ENCODE peak calls at places on chromosome 4, in ten cellular contexts. One of them, this sample, is unnamed.

GRCh38 chr4:69321153-69321729 is 41.0 kb downstream of the UGT2B28 start:
- DNase-seq in M059J: no peak
- DNase-seq in NCI-H226: no peak
- DNase-seq in hepatocyte: no peak
- DNase-seq in aorta: no peak
- DNase-seq in G401: no peak
- DNase-seq in stromal cell of bone marrow: no peak
- DNase-seq in activated T-cell treated with anti-CD3 and anti-CD28 coated beads for 1 hour: no peak
- DNase-seq in left cardiac atrium: no peak
- DNase-seq in HT-29: no peak
- DNase-seq in this sample: peak

GRCh38 chr4:39442910-39443480 is 15.7 kb downstream of the RPL9 start:
- DNase-seq in hepatocyte: no peak
- DNase-seq in aorta: no peak
- DNase-seq in G401: no peak
- DNase-seq in activated T-cell treated with anti-CD3 and anti-CD28 coated beads for 1 hour: no peak
- DNase-seq in NCI-H226: no peak
- DNase-seq in stromal cell of bone marrow: no peak
- DNase-seq in HT-29: no peak
- DNase-seq in M059J: no peak
- DNase-seq in left cardiac atrium: no peak
- DNase-seq in this sample: no peak

GRCh38 chr4:156971623-156972369 is at the start of gene PDGFC:
- DNase-seq in G401: no peak
- DNase-seq in hepatocyte: peak
- DNase-seq in activated T-cell treated with anti-CD3 and anti-CD28 coated beads for 1 hour: no peak
- DNase-seq in aorta: peak
- DNase-seq in stromal cell of bone marrow: no peak
- DNase-seq in left cardiac atrium: peak
- DNase-seq in M059J: peak
- DNase-seq in NCI-H226: peak
- DNase-seq in HT-29: peak
- DNase-seq in this sample: peak

GRCh38 chr4:985123-985830 is 1.6 kb upstream of the IDUA start:
- DNase-seq in M059J: no peak
- DNase-seq in HT-29: peak
- DNase-seq in NCI-H226: no peak
- DNase-seq in activated T-cell treated with anti-CD3 and anti-CD28 coated beads for 1 hour: peak
- DNase-seq in stromal cell of bone marrow: no peak
- DNase-seq in hepatocyte: peak
- DNase-seq in aorta: no peak
- DNase-seq in G401: peak
- DNase-seq in left cardiac atrium: peak
- DNase-seq in this sample: peak

GRCh38 chr4:110087116-110087708 is 111.2 kb downstream of the ELOVL6 start:
- DNase-seq in hepatocyte: peak
- DNase-seq in aorta: no peak
- DNase-seq in G401: peak
- DNase-seq in M059J: peak
- DNase-seq in activated T-cell treated with anti-CD3 and anti-CD28 coated beads for 1 hour: no peak
- DNase-seq in stromal cell of bone marrow: peak
- DNase-seq in left cardiac atrium: no peak
- DNase-seq in NCI-H226: peak
- DNase-seq in HT-29: peak
- DNase-seq in this sample: peak

GRCh38 chr4:83599183-83599582 is 63.3 kb downstream of the GPAT3 start:
- DNase-seq in HT-29: peak
- DNase-seq in stromal cell of bone marrow: no peak
- DNase-seq in activated T-cell treated with anti-CD3 and anti-CD28 coated beads for 1 hour: no peak
- DNase-seq in aorta: no peak
- DNase-seq in M059J: peak
- DNase-seq in hepatocyte: no peak
- DNase-seq in left cardiac atrium: no peak
- DNase-seq in G401: peak
- DNase-seq in NCI-H226: peak
- DNase-seq in this sample: peak

GRCh38 chr4:123396294-123397275 is at the start of gene SPRY1:
- DNase-seq in activated T-cell treated with anti-CD3 and anti-CD28 coated beads for 1 hour: peak
- DNase-seq in stromal cell of bone marrow: peak
- DNase-seq in left cardiac atrium: peak
- DNase-seq in G401: peak
- DNase-seq in M059J: peak
- DNase-seq in aorta: peak
- DNase-seq in hepatocyte: peak
- DNase-seq in HT-29: peak
- DNase-seq in NCI-H226: peak
- DNase-seq in this sample: peak

GRCh38 chr4:67565284-67565683 is 6.8 kb downstream of the STAP1 start:
- DNase-seq in G401: no peak
- DNase-seq in activated T-cell treated with anti-CD3 and anti-CD28 coated beads for 1 hour: no peak
- DNase-seq in stromal cell of bone marrow: peak
- DNase-seq in HT-29: no peak
- DNase-seq in aorta: no peak
- DNase-seq in M059J: no peak
- DNase-seq in hepatocyte: no peak
- DNase-seq in left cardiac atrium: no peak
- DNase-seq in NCI-H226: no peak
- DNase-seq in this sample: no peak

GRCh38 chr4:74631338-74631737 is 163.0 kb downstream of the BTC start:
- DNase-seq in aorta: no peak
- DNase-seq in left cardiac atrium: no peak
- DNase-seq in G401: no peak
- DNase-seq in activated T-cell treated with anti-CD3 and anti-CD28 coated beads for 1 hour: no peak
- DNase-seq in M059J: no peak
- DNase-seq in stromal cell of bone marrow: no peak
- DNase-seq in HT-29: no peak
- DNase-seq in hepatocyte: no peak
- DNase-seq in NCI-H226: no peak
- DNase-seq in this sample: peak

GRCh38 chr4:120286813-120287212 is 220.2 kb upstream of the MAD2L1 start:
- DNase-seq in left cardiac atrium: no peak
- DNase-seq in NCI-H226: no peak
- DNase-seq in G401: no peak
- DNase-seq in activated T-cell treated with anti-CD3 and anti-CD28 coated beads for 1 hour: no peak
- DNase-seq in hepatocyte: no peak
- DNase-seq in HT-29: no peak
- DNase-seq in M059J: no peak
- DNase-seq in stromal cell of bone marrow: no peak
- DNase-seq in aorta: no peak
- DNase-seq in this sample: no peak

GRCh38 chr4:110514889-110515479 is 39.0 kb downstream of the ENPEP start:
- DNase-seq in stromal cell of bone marrow: no peak
- DNase-seq in aorta: no peak
- DNase-seq in left cardiac atrium: no peak
- DNase-seq in activated T-cell treated with anti-CD3 and anti-CD28 coated beads for 1 hour: no peak
- DNase-seq in NCI-H226: peak
- DNase-seq in M059J: peak
- DNase-seq in HT-29: peak
- DNase-seq in G401: peak
- DNase-seq in hepatocyte: peak
- DNase-seq in this sample: peak

GRCh38 chr4:124203613-124204284 is 508.8 kb downstream of the ANKRD50 start:
- DNase-seq in left cardiac atrium: no peak
- DNase-seq in G401: no peak
- DNase-seq in NCI-H226: peak
- DNase-seq in activated T-cell treated with anti-CD3 and anti-CD28 coated beads for 1 hour: no peak
- DNase-seq in stromal cell of bone marrow: no peak
- DNase-seq in hepatocyte: no peak
- DNase-seq in aorta: no peak
- DNase-seq in M059J: peak
- DNase-seq in HT-29: no peak
- DNase-seq in this sample: no peak

GRCh38 chr4:153099391-153100140 is 104.7 kb upstream of the TRIM2 start:
- DNase-seq in NCI-H226: no peak
- DNase-seq in stromal cell of bone marrow: no peak
- DNase-seq in M059J: no peak
- DNase-seq in left cardiac atrium: no peak
- DNase-seq in activated T-cell treated with anti-CD3 and anti-CD28 coated beads for 1 hour: no peak
- DNase-seq in aorta: no peak
- DNase-seq in HT-29: no peak
- DNase-seq in hepatocyte: no peak
- DNase-seq in G401: no peak
- DNase-seq in this sample: no peak

GRCh38 chr4:67451464-67451863 is 93.8 kb downstream of the CENPC start:
- DNase-seq in HT-29: no peak
- DNase-seq in activated T-cell treated with anti-CD3 and anti-CD28 coated beads for 1 hour: no peak
- DNase-seq in M059J: no peak
- DNase-seq in NCI-H226: peak
- DNase-seq in G401: no peak
- DNase-seq in aorta: no peak
- DNase-seq in stromal cell of bone marrow: no peak
- DNase-seq in left cardiac atrium: no peak
- DNase-seq in hepatocyte: no peak
- DNase-seq in this sample: no peak

GRCh38 chr4:41140410-41140809 is 73.9 kb downstream of the APBB2 start:
- DNase-seq in aorta: no peak
- DNase-seq in NCI-H226: no peak
- DNase-seq in stromal cell of bone marrow: no peak
- DNase-seq in G401: no peak
- DNase-seq in left cardiac atrium: no peak
- DNase-seq in hepatocyte: no peak
- DNase-seq in activated T-cell treated with anti-CD3 and anti-CD28 coated beads for 1 hour: no peak
- DNase-seq in M059J: no peak
- DNase-seq in HT-29: no peak
- DNase-seq in this sample: no peak

GRCh38 chr4:172962564-172963353 is 205.9 kb upstream of the GALNT7 start:
- DNase-seq in NCI-H226: peak
- DNase-seq in hepatocyte: peak
- DNase-seq in activated T-cell treated with anti-CD3 and anti-CD28 coated beads for 1 hour: no peak
- DNase-seq in M059J: peak
- DNase-seq in left cardiac atrium: no peak
- DNase-seq in stromal cell of bone marrow: peak
- DNase-seq in aorta: no peak
- DNase-seq in G401: no peak
- DNase-seq in HT-29: peak
- DNase-seq in this sample: peak

This sample was measured in DMS53.